ENCODE peak calls at places on chromosomes 4 and X, in nine cellular contexts. A is mammary epithelial cell; G is cardiac muscle cell; S is neuronal stem cell; R is mesenchymal stem cell; P is transverse colon; E is CD4-positive, alpha-beta memory T cell; H is HCT116; V is effector memory CD4-positive, alpha-beta T cell. W is an unnamed sample.

GRCh38 chr4:95549246-95550138 is 719 bp upstream of the UNC5C start:
- DNase-seq in A (peak; percentile 60), G (peak; percentile 78), S (peak; percentile 43), R (peak; percentile 91), P (peak; percentile 25), E (no peak), H (no peak), V (no peak), W (peak; percentile 21)

GRCh38 chr4:25799522-25799921 is 63.3 kb downstream of the SEL1L3 start:
- DNase-seq in A (no peak), G (no peak), S (no peak), R (no peak), P (no peak), E (no peak), H (no peak), V (no peak), W (no peak)

GRCh38 chrX:142998447-142999208 is 27.1 kb upstream of the SPANXN4 start:
- DNase-seq in A (no peak), G (no peak), S (no peak), R (no peak), P (no peak), E (no peak), H (no peak), V (no peak), W (no peak)

GRCh38 chr4:45004847-45005565 is 278.6 kb upstream of the GNPDA2 start:
- DNase-seq in A (peak; percentile 84), G (no peak), S (no peak), R (peak; percentile 30), P (no peak), E (no peak), H (no peak), V (no peak), W (no peak)

GRCh38 chr4:56699537-56699936 is 18.4 kb upstream of the HOPX start:
- DNase-seq in A (no peak), G (no peak), S (no peak), R (no peak), P (no peak), E (no peak), H (no peak), V (no peak), W (no peak)

GRCh38 chrX:40176256-40176978 is 78.7 kb upstream of the BCOR start:
- DNase-seq in A (no peak), G (peak; percentile 81), S (no peak), R (peak; percentile 52), P (peak; percentile 78), E (peak; percentile 82), H (no peak), V (peak; percentile 65), W (peak; percentile 75)

GRCh38 chr4:10104211-10104990 is 12.2 kb downstream of the WDR1 start:
- DNase-seq in A (no peak), G (no peak), S (no peak), R (peak; percentile 23), P (no peak), E (no peak), H (no peak), V (no peak), W (no peak)

GRCh38 chr4:151417766-151418376 is 8.9 kb downstream of the FHIP1A start:
- DNase-seq in A (peak; percentile 61), G (no peak), S (no peak), R (no peak), P (no peak), E (no peak), H (no peak), V (no peak), W (peak; percentile 34)

GRCh38 chr4:138222041-138222440 is 20.1 kb downstream of the SLC7A11 start:
- DNase-seq in A (no peak), G (no peak), S (no peak), R (peak; percentile 88), P (no peak), E (no peak), H (no peak), V (no peak), W (peak; percentile 16)

GRCh38 chr4:677431-678293 is 3.3 kb downstream of the MYL5 start:
- DNase-seq in A (peak; percentile 79), G (no peak), S (no peak), R (no peak), P (peak; percentile 42), E (peak; percentile 33), H (peak; percentile 45), V (no peak), W (peak; percentile 46)

GRCh38 chr4:96354036-96354712 is 514.3 kb downstream of the PDHA2 start:
- DNase-seq in A (no peak), G (peak; percentile 13), S (no peak), R (peak; percentile 38), P (no peak), E (no peak), H (no peak), V (no peak), W (peak; percentile 7)

GRCh38 chr4:183571350-183572076 is 66.7 kb downstream of the ING2 start:
- DNase-seq in A (peak; percentile 59), G (peak; percentile 89), S (no peak), R (peak; percentile 77), P (peak; percentile 28), E (no peak), H (no peak), V (no peak), W (peak; percentile 94)

GRCh38 chrX:56728752-56729151 is 291 bp upstream of the NBDY start:
- DNase-seq in A (peak; percentile 19), G (peak; percentile 38), S (no peak), R (peak; percentile 45), P (peak; percentile 20), E (peak; percentile 39), H (no peak), V (no peak), W (peak; percentile 39)

GRCh38 chrX:108590496-108590895 is 145.9 kb downstream of the IRS4 start:
- DNase-seq in A (no peak), G (no peak), S (no peak), R (peak; percentile 4), P (no peak), E (no peak), H (no peak), V (no peak), W (no peak)

GRCh38 chrX:10110984-10111363 is 45.8 kb upstream of the CLCN4 start:
- DNase-seq in A (no peak), G (no peak), S (no peak), R (no peak), P (no peak), E (peak; percentile 84), H (no peak), V (no peak), W (peak; percentile 21)
- H3K4me1 ChIP-seq in A (no peaks in the 10 kb centered on the region), G (no peaks in the 10 kb centered on the region), S (no peaks in the 10 kb centered on the region), R (peaks cover 1% of the 10 kb centered on the region), P (peaks cover 48% of the 10 kb centered on the region), E (peaks cover 70% of the 10 kb centered on the region), H (no peaks in the 10 kb centered on the region), V (peaks cover 29% of the 10 kb centered on the region), W (no peaks in the 10 kb centered on the region)

DNA sequence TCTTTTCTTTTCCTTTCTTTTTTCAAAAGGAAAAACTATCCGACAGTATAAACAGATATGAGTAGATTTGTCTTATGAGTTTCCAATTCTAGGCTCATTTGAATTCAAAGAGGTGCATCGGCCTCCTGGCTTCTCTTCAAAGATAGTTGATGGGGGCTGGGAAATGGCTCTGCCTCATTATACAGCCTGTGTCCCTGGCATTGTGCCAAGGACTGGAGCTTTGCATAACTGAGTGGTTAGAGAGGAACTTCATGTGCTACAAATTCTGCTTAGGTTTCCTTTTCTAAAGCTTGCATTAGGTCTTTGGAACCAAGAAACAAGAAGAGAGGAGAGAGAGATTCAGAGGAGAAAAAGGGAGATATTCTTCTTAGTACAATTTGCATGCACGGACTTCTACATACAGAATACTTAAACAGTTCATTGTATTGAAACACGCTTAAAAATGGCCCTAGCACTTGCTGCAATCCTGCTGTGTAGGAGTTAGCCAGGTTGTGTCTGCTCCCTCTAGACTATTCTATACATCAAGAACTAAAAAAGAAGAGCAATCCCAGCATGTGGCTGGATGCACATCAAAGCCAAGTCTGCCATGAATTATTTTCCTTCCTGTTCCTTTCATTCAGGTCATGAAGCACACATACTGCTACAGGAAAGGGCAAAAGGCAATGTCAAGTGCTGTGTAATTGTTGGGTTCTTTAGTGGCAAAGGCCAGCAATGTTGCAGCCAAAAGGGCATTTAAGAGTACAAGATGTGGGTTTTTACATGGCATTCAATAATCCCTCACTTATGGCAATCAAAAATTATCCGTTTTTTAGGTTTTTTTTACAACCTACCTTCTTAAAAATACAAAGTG is 70.9 kb downstream of the INTS12 start:
- DNase-seq in A (no peak), G (peak; percentile 68), S (no peak), R (peak; percentile 46), P (peak; percentile 83), E (no peak), H (no peak), V (no peak), W (peak; percentile 78)
- H3K4me1 ChIP-seq in A (peaks cover 24% of the 10 kb centered on the region), G (peaks cover 34% of the 10 kb centered on the region), S (no peaks in the 10 kb centered on the region), R (no peaks in the 10 kb centered on the region), P (peaks cover 45% of the 10 kb centered on the region), E (no peaks in the 10 kb centered on the region), H (no peaks in the 10 kb centered on the region), V (no peaks in the 10 kb centered on the region), W (peaks cover 26% of the 10 kb centered on the region)

GRCh38 chr4:118285931-118286330 is 66.9 kb downstream of the PRSS12 start:
- DNase-seq in A (peak; percentile 37), G (no peak), S (no peak), R (no peak), P (no peak), E (no peak), H (no peak), V (no peak), W (no peak)
- H3K4me1 ChIP-seq in A (peaks cover 40% of the 10 kb centered on the region), G (no peaks in the 10 kb centered on the region), S (peaks cover 2% of the 10 kb centered on the region), R (no peaks in the 10 kb centered on the region), P (peaks cover 6% of the 10 kb centered on the region), E (peaks cover 16% of the 10 kb centered on the region), H (no peaks in the 10 kb centered on the region), V (peaks cover 3% of the 10 kb centered on the region), W (peaks cover 21% of the 10 kb centered on the region)

GRCh38 chr4:7717946-7718490 is 221.6 kb downstream of the AFAP1 start:
- DNase-seq in A (no peak), G (no peak), S (no peak), R (no peak), P (no peak), E (no peak), H (no peak), V (no peak), W (no peak)
- H3K4me1 ChIP-seq in A (no peaks in the 10 kb centered on the region), G (no peaks in the 10 kb centered on the region), S (no peaks in the 10 kb centered on the region), R (peaks cover 7% of the 10 kb centered on the region), P (no peaks in the 10 kb centered on the region), E (no peaks in the 10 kb centered on the region), H (no peaks in the 10 kb centered on the region), V (no peaks in the 10 kb centered on the region), W (peaks cover 5% of the 10 kb centered on the region)

GRCh38 chr4:87007345-87008181 is 72.8 kb downstream of the AFF1 start:
- DNase-seq in A (peak; percentile 47), G (peak; percentile 75), S (peak; percentile 58), R (peak; percentile 72), P (peak; percentile 73), E (peak; percentile 23), H (no peak), V (peak; percentile 20), W (peak; percentile 58)
- H3K4me1 ChIP-seq in A (peaks cover 42% of the 10 kb centered on the region), G (peaks cover 45% of the 10 kb centered on the region), S (peaks cover 15% of the 10 kb centered on the region), R (peaks cover 1% of the 10 kb centered on the region), P (peaks cover 63% of the 10 kb centered on the region), E (peaks cover 60% of the 10 kb centered on the region), H (peaks cover 23% of the 10 kb centered on the region), V (peaks cover 13% of the 10 kb centered on the region), W (peaks cover 57% of the 10 kb centered on the region)

GRCh38 chr4:143404555-143404954 is 67.9 kb downstream of the GAB1 start:
- DNase-seq in A (no peak), G (no peak), S (no peak), R (no peak), P (no peak), E (no peak), H (no peak), V (no peak), W (no peak)
- H3K4me1 ChIP-seq in A (no peaks in the 10 kb centered on the region), G (peaks cover 17% of the 10 kb centered on the region), S (no peaks in the 10 kb centered on the region), R (peaks cover 7% of the 10 kb centered on the region), P (peaks cover 78% of the 10 kb centered on the region), E (no peaks in the 10 kb centered on the region), H (no peaks in the 10 kb centered on the region), V (no peaks in the 10 kb centered on the region), W (peaks cover 18% of the 10 kb centered on the region)

W was measured in body of pancreas.